ENCODE peak calls at places on chromosome 9, in eight cellular contexts. D is H9, Z is AG08396, K is NCI-H1694, X is AG08395, L is T1000, H is T-helper 2 cell, M is sciatic nerve. J is an unnamed sample.

GRCh38 chr9:78131969-78132687 is 100.5 kb upstream of the GNAQ start:
- DNase-seq in Z (no peak), X (peak; percentile 13), H (no peak), K (no peak), D (no peak), L (no peak), M (no peak), J (no peak)

GRCh38 chr9:127081250-127082185 is 40.9 kb downstream of the ANGPTL2 start:
- DNase-seq in H (no peak), D (no peak), K (no peak), Z (no peak), M (no peak), X (peak; percentile 11), L (no peak), J (no peak)

GRCh38 chr9:137589441-137590122 is 730 bp downstream of the ZMYND19 start:
- DNase-seq in H (no peak), L (no peak), M (no peak), Z (peak; percentile 59), X (peak; percentile 34), K (no peak), D (no peak), J (no peak)

GRCh38 chr9:106954562-106954961 is 91.6 kb downstream of the ZNF462 start:
- DNase-seq in D (no peak), K (no peak), M (no peak), L (no peak), H (no peak), Z (no peak), X (no peak), J (no peak)

GRCh38 chr9:68685770-68686169 is 19.3 kb upstream of the PIP5K1B start:
- DNase-seq in D (peak; percentile 58), X (no peak), K (no peak), L (no peak), Z (no peak), M (no peak), H (no peak), J (no peak)

GRCh38 chr9:89626741-89627265 is 22.0 kb downstream of the GADD45G start:
- DNase-seq in D (no peak), Z (no peak), H (no peak), L (no peak), K (no peak), M (no peak), X (no peak), J (no peak)

GRCh38 chr9:36396985-36397384 is 3.1 kb downstream of the RNF38 start:
- DNase-seq in K (no peak), M (no peak), X (no peak), D (no peak), Z (no peak), H (no peak), L (no peak), J (no peak)

GRCh38 chr9:123872710-123873109 is 57.2 kb downstream of the DENND1A start:
- DNase-seq in H (no peak), M (no peak), X (no peak), L (no peak), Z (no peak), D (no peak), K (no peak), J (no peak)

GRCh38 chr9:127340721-127341120 is 56.2 kb upstream of the SLC2A8 start:
- DNase-seq in L (no peak), X (no peak), K (no peak), D (no peak), Z (no peak), M (no peak), H (no peak), J (no peak)

GRCh38 chr9:91949293-91949945 is 609 bp downstream of the ROR2 start:
- DNase-seq in M (no peak), H (no peak), Z (no peak), L (no peak), D (peak; percentile 44), X (no peak), K (no peak), J (peak; percentile 28)

GRCh38 chr9:101270325-101270701 is 114.5 kb downstream of the BAAT start:
- DNase-seq in K (no peak), L (no peak), Z (no peak), D (no peak), M (no peak), X (no peak), H (no peak), J (no peak)

GRCh38 chr9:131608469-131609115 is 63.3 kb downstream of the PRRT1B start:
- DNase-seq in H (no peak), X (peak; percentile 92), K (peak; percentile 50), L (peak; percentile 54), M (no peak), D (peak; percentile 91), Z (peak; percentile 94), J (no peak)

GRCh38 chr9:134055981-134056461 is 11.8 kb downstream of the BRD3 start:
- DNase-seq in X (peak; percentile 94), D (no peak), K (no peak), Z (peak; percentile 90), L (peak; percentile 64), H (no peak), M (peak; percentile 78), J (no peak)

GRCh38 chr9:116316231-116316630 is 162.6 kb downstream of the PAPPA start:
- DNase-seq in K (no peak), Z (no peak), L (no peak), M (no peak), X (no peak), H (no peak), D (no peak), J (no peak)

GRCh38 chr9:34139477-34140146 is 13.1 kb upstream of the DCAF12 start:
- DNase-seq in D (no peak), K (peak; percentile 49), L (peak; percentile 2), M (no peak), H (no peak), Z (peak; percentile 88), X (peak; percentile 90), J (no peak)

GRCh38 chr9:131112374-131113159 is 12.8 kb upstream of the NUP214 start:
- DNase-seq in L (no peak), H (no peak), X (no peak), Z (no peak), M (peak; percentile 53), K (no peak), D (no peak), J (no peak)

GRCh38 chr9:110714314-110714713 is 45.7 kb downstream of the MUSK start:
- DNase-seq in L (no peak), Z (no peak), X (no peak), H (no peak), M (no peak), D (no peak), K (no peak), J (no peak)

GRCh38 chr9:127444921-127445850 is 6.0 kb downstream of the RPL12 start:
- DNase-seq in M (no peak), H (no peak), Z (no peak), K (no peak), L (no peak), X (peak; percentile 21), D (no peak), J (no peak)

GRCh38 chr9:98182069-98182820 is 10.2 kb downstream of the CORO2A start:
- DNase-seq in D (no peak), K (no peak), M (no peak), X (no peak), L (no peak), Z (no peak), H (no peak), J (no peak)

GRCh38 chr9:70049236-70049635 is 5.6 kb downstream of the MAMDC2 start:
- DNase-seq in K (no peak), Z (peak; percentile 76), M (peak; percentile 81), D (no peak), L (no peak), X (peak; percentile 60), H (no peak), J (no peak)

GRCh38 chr9:134243778-134244467 is 79.6 kb upstream of the RNU6ATAC start:
- DNase-seq in L (no peak), H (no peak), M (no peak), K (no peak), D (no peak), Z (peak; percentile 63), X (peak; percentile 27), J (no peak)

GRCh38 chr9:130896233-130897012 is at the start of gene QRFP:
- DNase-seq in X (no peak), L (no peak), M (no peak), H (no peak), Z (no peak), D (no peak), K (no peak), J (no peak)